ENCODE peak calls at places on chromosome 16, in eight cellular contexts. O is esophagus squamous epithelium; W is substantia nigra; S is naive thymus-derived CD4-positive, alpha-beta T cell; H is GM23338; J is transverse colon; E is aorta; R is tibial nerve. M is an unnamed sample.

GRCh38 chr16:69302301-69302700 is 8.8 kb upstream of the VPS4A start:
- DNase-seq in E (no peak), S (no peak), H (no peak), O (no peak), J (no peak), W (no peak), R (no peak), M (no peak)

GRCh38 chr16:81754810-81755209 is 24.3 kb upstream of the PLCG2 start:
- DNase-seq in O (no peak), R (no peak), H (no peak), E (no peak), W (no peak), S (no peak), J (no peak), M (no peak)

GRCh38 chr16:85395207-85395912 is 217.8 kb upstream of the GSE1 start:
- DNase-seq in R (peak), H (no peak), E (peak), W (no peak), O (no peak), J (peak), S (no peak), M (no peak)

GRCh38 chr16:49799172-49799571 is 56.7 kb downstream of the ZNF423 start:
- DNase-seq in E (no peak), S (no peak), O (no peak), W (no peak), R (no peak), J (no peak), H (peak), M (no peak)

GRCh38 chr16:87575027-87575804 is 27.1 kb upstream of the JPH3 start:
- DNase-seq in E (no peak), W (no peak), S (no peak), O (no peak), R (no peak), H (peak), J (no peak), M (no peak)

GRCh38 chr16:70467113-70467512 is 12.7 kb downstream of the FCSK start:
- DNase-seq in W (no peak), S (no peak), H (no peak), R (no peak), J (no peak), O (no peak), E (no peak), M (no peak)

GRCh38 chr16:12611916-12612597 is 191.6 kb downstream of the CPPED1 start:
- DNase-seq in E (no peak), J (no peak), H (no peak), W (no peak), S (no peak), O (no peak), R (no peak), M (no peak)

GRCh38 chr16:67278773-67279295 is 498 bp upstream of the PLEKHG4 start:
- DNase-seq in R (no peak), S (peak), H (peak), O (no peak), E (no peak), J (peak), W (no peak), M (peak)

GRCh38 chr16:84643180-84643583 is 5.1 kb upstream of the KLHL36 start:
- DNase-seq in R (peak), O (no peak), S (no peak), H (no peak), W (no peak), E (peak), J (peak), M (no peak)

GRCh38 chr16:71895679-71896385 is 501 bp downstream of the IST1 start:
- DNase-seq in H (peak), S (no peak), E (peak), J (peak), W (peak), R (no peak), O (no peak), M (no peak)
- H3K27ac ChIP-seq in H (peak), S (peak), E (peak), J (peak), W (peak), R (peak), O (peak), M (peak)

DNA sequence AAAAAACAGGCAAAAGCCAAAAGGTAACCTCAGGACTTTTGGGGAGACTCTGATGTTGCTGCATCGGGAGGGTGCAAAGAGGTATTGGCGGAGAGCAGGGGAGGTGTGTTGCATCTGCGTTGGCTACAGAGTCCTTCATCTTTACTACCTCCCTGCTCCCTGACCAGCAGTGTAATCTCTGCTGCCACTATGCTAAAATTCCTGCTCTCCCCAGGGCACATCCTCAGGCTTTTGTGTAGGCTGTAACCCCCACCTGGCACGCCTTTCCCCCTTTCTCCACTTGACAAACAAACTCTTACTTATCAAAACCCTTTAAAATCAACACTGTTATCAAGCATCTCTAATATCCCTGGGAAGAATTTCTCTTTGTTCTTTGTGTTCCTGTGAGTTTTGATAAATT is 435.3 kb downstream of the HAPSTR1 start:
- DNase-seq in S (no peak), O (no peak), E (no peak), R (no peak), J (no peak), H (peak), W (no peak), M (no peak)
- H3K27ac ChIP-seq in S (no peak), O (no peak), E (no peak), R (no peak), J (no peak), H (peak), W (no peak), M (no peak)

GRCh38 chr16:17306745-17307144 is 164.0 kb downstream of the XYLT1 start:
- DNase-seq in S (no peak), W (no peak), J (no peak), H (no peak), O (no peak), E (no peak), R (no peak), M (no peak)
- H3K27ac ChIP-seq in S (no peak), W (no peak), J (peak), H (no peak), O (no peak), E (no peak), R (no peak), M (no peak)

GRCh38 chr16:4873091-4873490 is 25.8 kb downstream of the UBN1 start:
- DNase-seq in R (no peak), H (no peak), O (no peak), E (no peak), J (no peak), W (no peak), S (no peak), M (no peak)
- H3K27ac ChIP-seq in R (no peak), H (no peak), O (no peak), E (no peak), J (no peak), W (no peak), S (no peak), M (no peak)

GRCh38 chr16:19386555-19386954 is 31.1 kb upstream of the TMC5 start:
- DNase-seq in H (no peak), E (no peak), O (no peak), W (no peak), S (no peak), J (no peak), R (no peak), M (no peak)

GRCh38 chr16:19393226-19394074 is 24.2 kb upstream of the TMC5 start:
- DNase-seq in J (peak), H (no peak), E (no peak), S (no peak), W (no peak), O (no peak), R (no peak), M (no peak)

GRCh38 chr16:19389246-19389645 is 28.4 kb upstream of the TMC5 start:
- DNase-seq in S (peak), W (peak), H (peak), E (no peak), R (no peak), O (no peak), J (peak), M (peak)

GRCh38 chr16:19396555-19397011 is 21.1 kb upstream of the TMC5 start:
- DNase-seq in J (peak), S (no peak), O (no peak), W (no peak), H (no peak), R (no peak), E (no peak), M (no peak)

DNA sequence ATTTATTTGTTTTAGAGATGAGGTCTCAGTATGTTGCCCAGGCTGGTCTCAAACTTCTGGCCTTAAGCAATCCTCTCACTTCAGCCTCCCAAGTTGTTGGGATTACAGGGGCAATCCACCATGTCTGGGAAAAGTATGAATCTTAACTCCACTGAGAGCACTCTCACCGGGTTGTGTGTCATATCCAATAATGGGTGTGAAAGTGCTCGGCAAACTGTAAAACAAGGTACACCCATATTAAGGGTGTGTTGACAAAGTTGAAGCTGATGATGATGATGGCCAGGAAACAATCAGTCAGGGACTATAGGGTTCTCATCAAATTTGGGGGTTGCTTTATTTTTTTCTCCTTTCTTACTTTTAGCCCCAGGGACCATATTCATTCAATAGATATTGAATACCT is 25.3 kb upstream of the TMC5 start:
- DNase-seq in S (no peak), J (no peak), H (no peak), W (no peak), R (no peak), O (no peak), E (no peak), M (no peak)
- H3K27ac ChIP-seq in S (no peak), J (peak), H (no peak), W (no peak), R (no peak), O (no peak), E (no peak), M (no peak)

GRCh38 chr16:89294486-89294885 is 77.0 kb downstream of the ZNF778 start:
- DNase-seq in J (no peak), R (no peak), O (no peak), H (no peak), S (no peak), E (no peak), W (no peak), M (no peak)

GRCh38 chr16:89295071-89295900 is 77.8 kb downstream of the ZNF778 start:
- DNase-seq in W (no peak), E (no peak), J (no peak), O (no peak), S (no peak), R (no peak), H (no peak), M (no peak)

GRCh38 chr16:89292443-89293078 is 75.1 kb downstream of the ZNF778 start:
- DNase-seq in E (no peak), S (no peak), R (no peak), O (no peak), H (peak), W (no peak), J (no peak), M (no peak)

GRCh38 chr16:89291776-89292175 is 74.3 kb downstream of the ZNF778 start:
- DNase-seq in S (no peak), J (no peak), E (no peak), H (no peak), O (no peak), W (no peak), R (no peak), M (no peak)

DNA sequence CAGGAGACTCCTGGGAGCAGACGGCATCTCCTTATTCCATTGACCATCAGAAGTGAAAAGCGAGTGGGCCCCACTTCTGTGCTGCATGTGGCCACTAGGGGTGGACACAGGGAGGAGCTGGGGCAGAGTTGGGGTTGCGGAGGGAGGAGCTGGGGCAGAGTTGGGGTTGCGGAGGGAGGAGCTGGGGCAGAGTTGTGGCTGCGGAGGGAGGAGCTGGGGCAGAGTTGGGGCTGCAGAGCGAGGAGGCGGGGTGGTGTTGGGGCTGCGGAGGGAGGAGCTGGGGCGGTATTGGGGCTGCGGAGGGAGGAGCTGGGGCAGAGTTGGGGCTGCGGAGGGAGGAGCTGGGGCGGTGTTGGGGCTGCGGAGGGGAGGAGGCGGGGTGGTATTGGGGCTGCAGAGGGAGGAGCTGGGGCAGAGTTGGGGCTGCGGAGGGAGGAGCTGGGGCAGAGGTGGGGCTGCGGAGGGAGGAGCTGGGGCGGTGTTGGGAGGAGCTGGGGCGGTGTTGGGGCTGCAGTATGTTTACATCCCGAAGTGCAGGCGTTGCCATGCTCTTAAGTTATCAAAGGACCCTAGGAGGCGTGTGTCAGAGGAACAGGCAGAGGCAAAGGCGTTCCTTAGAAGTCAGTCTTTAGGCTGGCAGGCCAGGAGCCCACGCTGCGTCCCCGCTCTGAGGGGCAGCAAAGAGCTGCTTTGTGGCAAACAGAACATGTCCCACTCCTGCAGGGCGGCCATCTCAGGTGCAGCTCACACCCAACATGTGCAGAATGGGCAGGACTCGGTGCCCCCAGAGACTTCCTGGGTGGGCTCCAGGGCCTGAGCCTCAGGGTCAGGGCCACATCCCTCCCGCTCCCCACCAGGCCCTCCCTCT is 76.0 kb downstream of the ZNF778 start:
- DNase-seq in S (no peak), W (no peak), E (no peak), H (peak), J (no peak), R (no peak), O (no peak), M (no peak)
- H3K27ac ChIP-seq in S (no peak), W (peak), E (no peak), H (peak), J (peak), R (no peak), O (no peak), M (no peak)

M was measured in CD8-positive, alpha-beta memory T cell.